ENCODE peak calls at places on chromosomes 7 and 10, in seven cellular contexts. M is stomach, C is retinal pigment epithelial cell, E is NT2/D1, W is fibroblast of the aortic adventitia, O is colonic mucosa, S is left lung. A is an unnamed sample.

GRCh38 chr7:33981686-33982424 is 76.5 kb downstream of the BMPER start:
- DNase-seq in C (no peak), M (no peak), O (no peak), S (no peak), W (peak; percentile 39), E (no peak), A (no peak)

GRCh38 chr7:114539575-114539974 is 125.0 kb downstream of the FOXP2 start:
- DNase-seq in M (no peak), O (peak; percentile 21), W (peak; percentile 65), C (no peak), E (no peak), S (no peak), A (no peak)

GRCh38 chr7:37052673-37053072 is 328.4 kb upstream of the AOAH start:
- DNase-seq in W (peak; percentile 28), O (peak; percentile 20), S (no peak), M (no peak), E (peak; percentile 75), C (no peak), A (no peak)

GRCh38 chr10:31926154-31926553 is 2.5 kb downstream of the ARHGAP12 start:
- DNase-seq in M (no peak), O (no peak), C (no peak), E (no peak), S (no peak), W (no peak), A (no peak)

GRCh38 chr7:128827248-128827958 is 2.8 kb upstream of the FLNC start:
- DNase-seq in C (no peak), E (no peak), W (peak; percentile 89), S (no peak), M (no peak), O (no peak), A (no peak)

GRCh38 chr7:985915-986741 is 3.1 kb downstream of the CYP2W1 start:
- DNase-seq in W (peak; percentile 21), S (no peak), O (no peak), C (no peak), E (no peak), M (no peak), A (no peak)

GRCh38 chr7:159149488-159149887 is 4.8 kb upstream of the VIPR2 start:
- DNase-seq in S (no peak), O (no peak), C (no peak), E (no peak), W (no peak), M (no peak), A (no peak)

GRCh38 chr7:6571160-6571779 is 6.0 kb upstream of the ZDHHC4 start:
- DNase-seq in E (no peak), W (peak; percentile 17), S (no peak), M (no peak), C (no peak), O (no peak), A (no peak)

GRCh38 chr10:48939790-48940325 is at the start of gene LRRC18:
- DNase-seq in E (no peak), C (no peak), W (no peak), M (no peak), S (no peak), O (no peak), A (no peak)

GRCh38 chr7:151767557-151767956 is 109.4 kb downstream of the PRKAG2 start:
- DNase-seq in M (no peak), W (no peak), E (no peak), C (no peak), S (no peak), O (no peak), A (no peak)

GRCh38 chr10:113631680-113632079 is 32.2 kb downstream of the NRAP start:
- DNase-seq in S (no peak), W (no peak), E (no peak), C (peak; percentile 66), O (no peak), M (no peak), A (no peak)

GRCh38 chr10:103382769-103383168 is 13.5 kb downstream of the ATP5MK start:
- DNase-seq in W (no peak), M (no peak), O (no peak), E (no peak), C (no peak), S (no peak), A (no peak)

GRCh38 chr7:94909023-94909466 is 1.7 kb downstream of the PPP1R9A start:
- DNase-seq in E (no peak), O (no peak), C (no peak), M (no peak), W (no peak), S (no peak), A (no peak)

GRCh38 chr7:127885843-127886242 is 145.4 kb downstream of the LRRC4 start:
- DNase-seq in E (no peak), W (peak; percentile 83), C (peak; percentile 56), M (no peak), S (no peak), O (no peak), A (no peak)

GRCh38 chr7:150842716-150843115 is 9.6 kb upstream of the AOC1 start:
- DNase-seq in E (no peak), C (no peak), M (no peak), S (no peak), W (no peak), O (no peak), A (no peak)

GRCh38 chr10:35127289-35127891 is 744 bp downstream of the CREM start:
- DNase-seq in C (no peak), S (peak; percentile 69), W (peak; percentile 64), E (peak; percentile 2), O (peak; percentile 64), M (peak; percentile 63), A (no peak)

GRCh38 chr10:35129185-35129674 is 2.6 kb downstream of the CREM start:
- DNase-seq in O (no peak), W (no peak), E (no peak), C (no peak), M (no peak), S (no peak), A (no peak)

GRCh38 chr10:35132727-35133126 is 6.1 kb downstream of the CREM start:
- DNase-seq in O (no peak), M (no peak), C (no peak), E (no peak), W (no peak), S (no peak), A (no peak)

GRCh38 chr10:35133586-35133985 is 6.9 kb downstream of the CREM start:
- DNase-seq in S (no peak), W (no peak), C (no peak), M (no peak), O (no peak), E (no peak), A (no peak)

GRCh38 chr10:35130588-35131146 is 4.0 kb downstream of the CREM start:
- DNase-seq in M (no peak), W (no peak), O (no peak), S (no peak), E (no peak), C (no peak), A (no peak)
- H3K4me3 ChIP-seq in M (no peak overlapping the region), W (no peak overlapping the region), O (no peak overlapping the region), S (no peak overlapping the region), E (no peak overlapping the region), C (no peak overlapping the region), A (no peak overlapping the region)

GRCh38 chr7:134197342-134197741 is 70.2 kb downstream of the LRGUK start:
- DNase-seq in M (no peak), E (no peak), C (no peak), W (no peak), O (no peak), S (no peak), A (no peak)

GRCh38 chr7:134200970-134201369 is 73.8 kb downstream of the LRGUK start:
- DNase-seq in C (no peak), O (no peak), S (no peak), W (no peak), M (no peak), E (no peak), A (no peak)

GRCh38 chr7:134189559-134189958 is 62.4 kb downstream of the LRGUK start:
- DNase-seq in E (no peak), C (no peak), S (no peak), M (no peak), W (no peak), O (no peak), A (no peak)

GRCh38 chr7:134196439-134196838 is 69.3 kb downstream of the LRGUK start:
- DNase-seq in O (no peak), C (no peak), W (no peak), S (no peak), M (no peak), E (no peak), A (no peak)

DNA sequence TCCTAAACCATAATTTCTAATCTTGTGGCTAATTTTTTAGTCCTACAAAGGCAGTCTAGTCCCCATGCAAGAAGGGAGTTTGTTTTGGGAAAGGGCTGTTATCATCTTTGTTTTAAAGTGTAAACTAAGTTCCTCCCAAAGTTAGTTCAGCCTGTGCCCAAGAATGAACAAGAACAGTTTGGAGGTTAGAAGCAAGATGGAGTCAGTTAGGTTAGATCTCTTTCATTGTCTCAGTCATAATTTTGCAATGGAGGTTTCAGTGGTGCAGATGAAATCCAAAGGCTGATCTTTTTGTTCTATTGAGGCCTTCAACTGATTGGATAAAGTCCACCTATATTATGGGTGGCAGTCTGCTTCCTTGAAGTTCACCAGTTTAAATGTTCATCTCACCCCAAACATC is 68.1 kb downstream of the LRGUK start:
- DNase-seq in M (no peak), S (no peak), W (no peak), O (no peak), E (no peak), C (no peak), A (no peak)
- H3K4me3 ChIP-seq in M (no peak overlapping the region), S (no peak overlapping the region), W (no peak overlapping the region), O (no peak overlapping the region), E (no peak overlapping the region), C (no peak overlapping the region), A (no peak overlapping the region)

DNA sequence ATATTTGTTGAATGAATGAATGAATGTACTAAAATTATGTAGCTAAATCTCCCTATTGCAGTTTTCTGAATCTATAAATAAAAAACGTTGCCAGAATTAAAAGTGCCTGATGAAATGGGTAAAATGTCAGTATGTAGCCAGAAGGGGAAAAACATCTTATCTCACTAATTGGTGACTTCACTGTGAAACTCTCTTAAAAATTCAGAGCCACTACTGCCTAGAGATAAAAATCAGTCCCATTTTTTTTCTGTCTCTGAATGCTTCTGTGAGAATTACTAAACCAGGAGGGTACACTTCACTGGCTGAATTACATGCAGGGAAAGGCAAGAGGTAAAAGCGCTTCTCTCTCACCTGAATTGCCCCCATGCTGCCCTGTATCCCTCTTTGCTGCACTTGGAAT is 69.6 kb upstream of the HPS1 start:
- DNase-seq in O (no peak), S (no peak), W (no peak), C (no peak), E (no peak), M (no peak), A (no peak)
- H3K4me3 ChIP-seq in O (no peak overlapping the region), S (no peak overlapping the region), W (no peak overlapping the region), C (no peak overlapping the region), E (no peak overlapping the region), M (no peak overlapping the region), A (no peak overlapping the region)

DNA sequence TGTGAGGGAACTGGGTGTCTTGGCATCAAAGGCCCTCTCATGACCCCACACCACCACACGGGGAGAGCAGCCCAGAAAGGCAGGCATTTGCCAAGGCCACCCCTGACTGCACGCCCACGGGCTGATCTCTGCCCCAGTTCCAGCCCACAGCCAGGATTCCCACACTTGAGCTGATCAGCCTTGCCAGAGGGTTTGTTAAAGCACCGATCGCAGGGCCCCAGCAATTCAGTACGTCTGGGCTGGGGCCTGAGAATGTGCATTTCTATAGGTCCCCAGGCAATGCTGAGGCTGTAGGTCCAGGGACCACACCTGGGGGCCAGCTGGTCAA is 103.9 kb downstream of the TNS3 start:
- DNase-seq in M (no peak), E (no peak), S (peak; percentile 62), O (no peak), C (no peak), W (peak; percentile 48), A (no peak)
- H3K4me3 ChIP-seq in M (peak overlapping the region; percentile 3), E (no peak overlapping the region), S (no peak overlapping the region), O (no peak overlapping the region), C (no peak overlapping the region), W (no peak overlapping the region), A (no peak overlapping the region)

A was measured in epithelial cell of proximal tubule.